ENCODE peak calls at places on chromosomes 11 and 22, in six cellular contexts. E, X, U, R, P and V are unnamed samples.

GRCh38 chr11:61742391-61742790 is 10.0 kb upstream of the MYRF start:
- DNase-seq in X (no peak), P (peak), U (no peak), R (no peak), E (no peak), V (peak)

GRCh38 chr22:46001426-46002106 is 24.6 kb upstream of the WNT7B start:
- DNase-seq in E (no peak), P (peak), R (no peak), U (no peak), X (no peak), V (no peak)

GRCh38 chr11:118918686-118919280 is 6.9 kb downstream of the BCL9L start:
- DNase-seq in X (no peak), E (no peak), U (peak), R (no peak), P (no peak), V (no peak)

GRCh38 chr22:33076368-33076767 is 18.2 kb upstream of the SYN3 start:
- DNase-seq in R (no peak), P (no peak), X (no peak), U (peak), E (no peak), V (peak)

GRCh38 chr22:43252319-43252718 is 65.4 kb upstream of the TTLL12 start:
- DNase-seq in U (no peak), P (no peak), R (no peak), X (no peak), E (no peak), V (no peak)

GRCh38 chr11:1230121-1230455 is 7.2 kb downstream of the MUC5B start:
- DNase-seq in E (no peak), U (no peak), R (no peak), X (no peak), P (no peak), V (no peak)

GRCh38 chr11:131037873-131038272 is 121.6 kb upstream of the SNX19 start:
- DNase-seq in P (no peak), R (peak), U (no peak), E (no peak), X (no peak), V (no peak)

GRCh38 chr11:112902411-112903011 is 58.7 kb upstream of the NCAM1 start:
- DNase-seq in R (no peak), E (no peak), U (no peak), P (no peak), X (no peak), V (no peak)

GRCh38 chr11:17735823-17736772 is 1.5 kb downstream of the KCNC1 start:
- DNase-seq in P (no peak), X (no peak), U (no peak), R (no peak), E (no peak), V (no peak)

GRCh38 chr22:45997077-45997774 is 20.3 kb upstream of the WNT7B start:
- DNase-seq in P (peak), R (peak), X (peak), E (peak), U (peak), V (peak)

GRCh38 chr11:126561327-126561893 is 205.9 kb downstream of the ST3GAL4 start:
- DNase-seq in E (peak), R (no peak), X (no peak), P (no peak), U (peak), V (peak)

GRCh38 chr11:79762271-79762935 is 321.6 kb upstream of the TENM4 start:
- DNase-seq in R (no peak), X (no peak), E (no peak), U (peak), P (no peak), V (peak)

GRCh38 chr11:22903782-22904181 is 43.5 kb upstream of the CCDC179 start:
- DNase-seq in E (no peak), P (no peak), X (no peak), U (no peak), R (no peak), V (no peak)

GRCh38 chr11:64788321-64789215 is 10.2 kb upstream of the SF1 start:
- DNase-seq in P (peak), E (no peak), R (no peak), X (no peak), U (no peak), V (no peak)

GRCh38 chr11:46397526-46397925 is 6.0 kb upstream of the CHRM4 start:
- DNase-seq in E (no peak), U (no peak), X (no peak), P (no peak), R (no peak), V (no peak)

GRCh38 chr11:64294665-64295289 is 3.7 kb downstream of the KCNK4 start:
- DNase-seq in P (no peak), E (no peak), X (no peak), R (no peak), U (no peak), V (no peak)

GRCh38 chr11:95891423-95892177 is 32.3 kb downstream of the MTMR2 start:
- DNase-seq in X (no peak), P (no peak), R (no peak), E (no peak), U (peak), V (no peak)

GRCh38 chr11:34214961-34215805 is 109.8 kb downstream of the NAT10 start:
- DNase-seq in X (no peak), P (no peak), R (no peak), U (peak), E (no peak), V (peak)

GRCh38 chr11:76248210-76248609 is 41.9 kb upstream of the WNT11 start:
- DNase-seq in P (no peak), R (no peak), X (no peak), U (no peak), E (no peak), V (peak)

GRCh38 chr11:74195828-74196227 is 24.7 kb downstream of the PPME1 start:
- DNase-seq in U (peak), E (no peak), P (no peak), X (no peak), R (no peak), V (peak)

GRCh38 chr11:103585401-103585800 is 451.0 kb upstream of the DDI1 start:
- DNase-seq in R (no peak), X (no peak), U (no peak), P (no peak), E (no peak), V (no peak)

GRCh38 chr22:20956258-20957117 is 10.6 kb upstream of the AIFM3 start:
- DNase-seq in U (peak), E (no peak), X (no peak), P (no peak), R (no peak), V (peak)

GRCh38 chr11:119222308-119222707 is 16.2 kb downstream of the CBL start:
- DNase-seq in R (no peak), E (peak), X (no peak), P (no peak), U (peak), V (no peak)

GRCh38 chr11:35077709-35078695 is 61.0 kb upstream of the CD44 start:
- DNase-seq in U (peak), R (no peak), E (no peak), X (peak), P (no peak), V (peak)

GRCh38 chr11:100980156-100980555 is 149.5 kb downstream of the PGR start:
- DNase-seq in R (no peak), U (peak), P (no peak), E (no peak), X (no peak), V (peak)

GRCh38 chr11:123545726-123546125 is 108.7 kb downstream of the SCN3B start:
- DNase-seq in U (no peak), E (no peak), P (no peak), X (no peak), R (no peak), V (no peak)

GRCh38 chr11:13216019-13217006 is 61.3 kb upstream of the BMAL1 start:
- DNase-seq in E (peak), U (peak), P (no peak), X (no peak), R (no peak), V (peak)

GRCh38 chr11:77515483-77515882 is 41.6 kb upstream of the PAK1 start:
- DNase-seq in U (no peak), P (no peak), E (no peak), R (no peak), X (no peak), V (peak)

GRCh38 chr22:24093855-24094254 is 82.8 kb downstream of the CABIN1 start:
- DNase-seq in R (no peak), X (no peak), U (no peak), P (no peak), E (no peak), V (no peak)

GRCh38 chr11:100434821-100435641 is 252.1 kb upstream of the ARHGAP42 start:
- DNase-seq in U (no peak), X (no peak), R (no peak), P (no peak), E (no peak), V (no peak)

GRCh38 chr22:48734961-48735360 is 1092.7 kb downstream of the BRD1 start:
- DNase-seq in P (no peak), U (no peak), X (no peak), R (no peak), E (no peak), V (no peak)

GRCh38 chr11:113847111-113847510 is 28.3 kb downstream of the USP28 start:
- DNase-seq in X (no peak), R (no peak), P (no peak), E (no peak), U (no peak), V (no peak)

GRCh38 chr11:19677380-19678080 is 35.1 kb upstream of the NAV2 start:
- DNase-seq in U (no peak), R (no peak), X (no peak), P (no peak), E (no peak), V (no peak)

GRCh38 chr11:44733877-44734276 is 7.1 kb downstream of the TSPAN18 start:
- DNase-seq in P (no peak), E (no peak), U (no peak), X (no peak), R (no peak), V (no peak)

DNA sequence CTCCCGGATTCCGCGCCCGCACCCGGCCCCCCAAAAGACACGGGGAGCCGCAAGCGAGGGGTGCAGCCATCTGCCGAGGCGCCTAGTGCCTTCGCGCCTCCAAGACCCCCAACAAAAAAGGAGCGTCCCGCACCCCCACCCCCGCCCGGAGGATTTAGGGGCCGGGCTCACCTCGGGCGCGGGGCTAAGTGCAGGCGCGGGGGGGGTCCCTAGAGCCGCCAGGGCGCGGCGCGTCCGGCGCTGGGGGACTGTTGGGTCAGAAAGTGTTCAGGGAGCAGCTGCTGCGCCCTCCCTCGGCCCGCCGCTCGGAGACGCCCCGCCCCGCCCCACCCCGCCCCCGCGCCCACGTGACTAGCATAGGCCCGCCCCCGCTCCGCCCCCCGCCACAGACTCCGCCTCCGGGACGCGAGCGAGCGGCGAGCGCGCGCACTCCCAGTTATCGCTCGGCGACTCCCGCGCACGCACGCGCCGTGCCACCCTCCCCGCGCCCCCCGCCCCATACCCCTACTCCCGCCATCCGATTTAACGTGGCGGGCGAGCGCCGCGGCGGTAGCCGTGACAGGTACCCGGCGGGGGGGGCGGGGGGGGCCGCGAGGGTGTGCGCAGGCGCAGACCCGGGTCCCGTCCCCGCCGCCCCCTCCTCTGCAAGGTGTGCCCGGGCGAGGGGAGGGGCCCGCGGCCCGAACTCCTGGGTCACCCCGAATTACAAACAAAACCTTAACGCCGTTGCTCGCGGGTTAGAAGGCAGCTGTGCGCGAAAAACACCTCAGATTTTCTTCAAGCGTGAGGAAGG is 56.2 kb downstream of the KCNJ4 start:
- DNase-seq in U (peak), X (peak), R (peak), P (peak), E (no peak), V (no peak)
- TF ChIP-seq CTCF in U (no peak), X (no peak), R (no peak), P (no peak), E (no peak), V (no peak)

DNA sequence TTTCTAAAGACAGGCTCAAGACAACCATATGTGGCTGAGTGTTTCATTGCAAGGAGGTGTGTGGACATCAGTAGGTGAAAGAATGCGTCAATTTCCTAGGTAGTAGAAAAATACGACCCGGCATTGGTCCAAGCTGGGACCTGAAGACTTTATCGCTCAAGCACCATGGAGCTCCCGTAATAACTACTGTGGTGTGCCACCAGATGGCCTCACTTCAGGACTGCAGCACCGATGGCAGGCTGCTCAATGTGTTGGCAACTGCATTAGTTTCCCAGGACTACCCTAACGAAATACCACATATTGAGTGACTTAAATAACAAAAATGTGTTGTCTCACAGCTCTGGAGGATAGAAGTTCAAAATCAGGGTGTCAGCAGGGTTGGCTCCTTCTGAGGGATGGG is 72.4 kb upstream of the FAT3 start:
- DNase-seq in P (no peak), E (no peak), U (no peak), X (no peak), R (no peak), V (no peak)
- TF ChIP-seq CTCF in P (no peak), E (no peak), U (no peak), X (no peak), R (no peak), V (no peak)

GRCh38 chr11:135074397-135074998 is 662.5 kb upstream of the B3GAT1 start:
- DNase-seq in R (no peak), U (no peak), P (no peak), X (no peak), E (no peak), V (peak)
- TF ChIP-seq CTCF in R (no peak), U (no peak), P (no peak), X (peak), E (no peak), V (peak)

DNA sequence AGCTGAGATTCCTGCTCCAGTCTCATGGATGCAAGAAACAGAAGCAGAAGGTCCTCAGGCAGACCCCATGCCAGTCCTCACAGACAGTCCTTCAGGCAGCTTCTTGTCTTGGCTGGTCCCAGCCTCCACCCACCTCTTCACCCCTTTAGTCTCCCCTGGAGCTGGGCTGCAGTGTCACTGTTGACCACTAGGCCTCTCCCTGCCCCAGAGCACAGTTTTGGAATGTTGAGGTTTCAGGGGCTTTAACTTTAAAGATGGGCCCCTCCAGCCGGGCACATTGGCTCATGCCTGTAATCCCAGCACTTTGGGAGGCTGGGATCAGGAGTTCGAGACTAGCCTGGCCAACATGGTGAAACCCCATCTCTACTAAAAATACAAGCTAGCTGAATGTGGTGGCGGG is 39.5 kb upstream of the GCAT start:
- DNase-seq in X (no peak), P (no peak), U (no peak), R (no peak), E (no peak), V (no peak)
- TF ChIP-seq CTCF in X (peak), P (peak), U (peak), R (no peak), E (peak), V (peak)